ENCODE peak calls at places on chromosomes 11 and 22, in seven cellular contexts. One of them, this sample, is unnamed.

GRCh38 chr22:25762147-25762546 is 20.2 kb downstream of the MYO18B start:
- DNase-seq in WTC11: no peak
- DNase-seq in H1: no peak
- DNase-seq in HCT116: no peak
- DNase-seq in HEK293T: no peak
- DNase-seq in GM12878: no peak
- DNase-seq in HepG2: peak; percentile 43
- DNase-seq in this sample: peak; percentile 76

GRCh38 chr11:9851366-9851765 is 187.5 kb downstream of the SWAP70 start:
- DNase-seq in WTC11: no peak
- DNase-seq in H1: no peak
- DNase-seq in HCT116: no peak
- DNase-seq in HEK293T: no peak
- DNase-seq in GM12878: no peak
- DNase-seq in HepG2: no peak
- DNase-seq in this sample: no peak

GRCh38 chr11:44755553-44756505 is 29.1 kb downstream of the TSPAN18 start:
- DNase-seq in WTC11: no peak
- DNase-seq in H1: no peak
- DNase-seq in HCT116: no peak
- DNase-seq in HEK293T: no peak
- DNase-seq in GM12878: no peak
- DNase-seq in HepG2: no peak
- DNase-seq in this sample: no peak

GRCh38 chr22:22037740-22038139 is 55.2 kb upstream of the TOP3B start:
- DNase-seq in WTC11: no peak
- DNase-seq in H1: no peak
- DNase-seq in HCT116: no peak
- DNase-seq in HEK293T: peak; percentile 42
- DNase-seq in GM12878: no peak
- DNase-seq in HepG2: peak; percentile 12
- DNase-seq in this sample: peak; percentile 93

GRCh38 chr11:79762271-79762935 is 321.6 kb upstream of the TENM4 start:
- DNase-seq in WTC11: no peak
- DNase-seq in H1: no peak
- DNase-seq in HCT116: no peak
- DNase-seq in HEK293T: no peak
- DNase-seq in GM12878: no peak
- DNase-seq in HepG2: peak; percentile 1
- DNase-seq in this sample: no peak

GRCh38 chr11:120517390-120518315 is 6.1 kb downstream of the GRIK4 start:
- DNase-seq in WTC11: no peak
- DNase-seq in H1: no peak
- DNase-seq in HCT116: no peak
- DNase-seq in HEK293T: no peak
- DNase-seq in GM12878: no peak
- DNase-seq in HepG2: no peak
- DNase-seq in this sample: no peak

GRCh38 chr22:36237462-36238347 is 1.6 kb downstream of the APOL2 start:
- DNase-seq in WTC11: no peak
- DNase-seq in H1: no peak
- DNase-seq in HCT116: no peak
- DNase-seq in HEK293T: no peak
- DNase-seq in GM12878: no peak
- DNase-seq in HepG2: no peak
- DNase-seq in this sample: no peak

GRCh38 chr22:46287873-46288751 is 8.6 kb upstream of the GTSE1 start:
- DNase-seq in WTC11: no peak
- DNase-seq in H1: no peak
- DNase-seq in HCT116: no peak
- DNase-seq in HEK293T: no peak
- DNase-seq in GM12878: peak; percentile 38
- DNase-seq in HepG2: no peak
- DNase-seq in this sample: no peak

GRCh38 chr11:76047231-76047630 is 159.1 kb downstream of the WNT11 start:
- DNase-seq in WTC11: no peak
- DNase-seq in H1: no peak
- DNase-seq in HCT116: no peak
- DNase-seq in HEK293T: no peak
- DNase-seq in GM12878: no peak
- DNase-seq in HepG2: no peak
- DNase-seq in this sample: no peak

GRCh38 chr11:76051937-76052336 is 154.4 kb downstream of the WNT11 start:
- DNase-seq in WTC11: no peak
- DNase-seq in H1: no peak
- DNase-seq in HCT116: no peak
- DNase-seq in HEK293T: no peak
- DNase-seq in GM12878: no peak
- DNase-seq in HepG2: peak; percentile 12
- DNase-seq in this sample: no peak

GRCh38 chr11:76049506-76049905 is 156.8 kb downstream of the WNT11 start:
- DNase-seq in WTC11: no peak
- DNase-seq in H1: no peak
- DNase-seq in HCT116: no peak
- DNase-seq in HEK293T: no peak
- DNase-seq in GM12878: no peak
- DNase-seq in HepG2: no peak
- DNase-seq in this sample: no peak

GRCh38 chr11:76047766-76048165 is 158.5 kb downstream of the WNT11 start:
- DNase-seq in WTC11: no peak
- DNase-seq in H1: no peak
- DNase-seq in HCT116: no peak
- DNase-seq in HEK293T: no peak
- DNase-seq in GM12878: no peak
- DNase-seq in HepG2: no peak
- DNase-seq in this sample: no peak

GRCh38 chr11:76048763-76049162 is 157.5 kb downstream of the WNT11 start:
- DNase-seq in WTC11: peak; percentile 25
- DNase-seq in H1: no peak
- DNase-seq in HCT116: peak; percentile 13
- DNase-seq in HEK293T: no peak
- DNase-seq in GM12878: no peak
- DNase-seq in HepG2: no peak
- DNase-seq in this sample: peak; percentile 54
- TF ChIP-seq SP1 in WTC11: no peak
- TF ChIP-seq SP1 in H1: no peak
- TF ChIP-seq SP1 in HCT116: no peak
- TF ChIP-seq SP1 in HEK293T: no peak
- TF ChIP-seq SP1 in GM12878: no peak
- TF ChIP-seq SP1 in HepG2: no peak
- TF ChIP-seq SP1 in this sample: no peak

GRCh38 chr22:43739851-43740250 is 72.3 kb downstream of the EFCAB6 start:
- DNase-seq in WTC11: no peak
- DNase-seq in H1: no peak
- DNase-seq in HCT116: no peak
- DNase-seq in HEK293T: no peak
- DNase-seq in GM12878: no peak
- DNase-seq in HepG2: no peak
- DNase-seq in this sample: no peak

GRCh38 chr22:43743131-43743530 is 69.0 kb downstream of the EFCAB6 start:
- DNase-seq in WTC11: peak; percentile 73
- DNase-seq in H1: peak; percentile 78
- DNase-seq in HCT116: no peak
- DNase-seq in HEK293T: peak; percentile 59
- DNase-seq in GM12878: no peak
- DNase-seq in HepG2: no peak
- DNase-seq in this sample: peak; percentile 9

GRCh38 chr22:43742551-43742950 is 69.6 kb downstream of the EFCAB6 start:
- DNase-seq in WTC11: no peak
- DNase-seq in H1: no peak
- DNase-seq in HCT116: no peak
- DNase-seq in HEK293T: no peak
- DNase-seq in GM12878: no peak
- DNase-seq in HepG2: no peak
- DNase-seq in this sample: no peak

GRCh38 chr22:43743929-43744643 is 68.0 kb downstream of the EFCAB6 start:
- DNase-seq in WTC11: no peak
- DNase-seq in H1: no peak
- DNase-seq in HCT116: no peak
- DNase-seq in HEK293T: no peak
- DNase-seq in GM12878: no peak
- DNase-seq in HepG2: no peak
- DNase-seq in this sample: no peak

GRCh38 chr22:43740587-43741270 is 71.4 kb downstream of the EFCAB6 start:
- DNase-seq in WTC11: no peak
- DNase-seq in H1: no peak
- DNase-seq in HCT116: no peak
- DNase-seq in HEK293T: no peak
- DNase-seq in GM12878: no peak
- DNase-seq in HepG2: no peak
- DNase-seq in this sample: no peak
- TF ChIP-seq SP1 in WTC11: no peak
- TF ChIP-seq SP1 in H1: no peak
- TF ChIP-seq SP1 in HCT116: no peak
- TF ChIP-seq SP1 in HEK293T: no peak
- TF ChIP-seq SP1 in GM12878: no peak
- TF ChIP-seq SP1 in HepG2: no peak
- TF ChIP-seq SP1 in this sample: no peak

GRCh38 chr11:67644042-67644441 is 4.5 kb upstream of the TBX10 start:
- DNase-seq in WTC11: peak; percentile 22
- DNase-seq in H1: peak; percentile 45
- DNase-seq in HCT116: peak; percentile 16
- DNase-seq in HEK293T: no peak
- DNase-seq in GM12878: no peak
- DNase-seq in HepG2: peak; percentile 43
- DNase-seq in this sample: peak; percentile 54

GRCh38 chr11:67644472-67645418 is 5.2 kb upstream of the TBX10 start:
- DNase-seq in WTC11: peak; percentile 62
- DNase-seq in H1: peak; percentile 56
- DNase-seq in HCT116: no peak
- DNase-seq in HEK293T: no peak
- DNase-seq in GM12878: no peak
- DNase-seq in HepG2: no peak
- DNase-seq in this sample: peak; percentile 64

GRCh38 chr11:67647471-67647870 is 3.1 kb downstream of the ACY3 start:
- DNase-seq in WTC11: peak; percentile 8
- DNase-seq in H1: no peak
- DNase-seq in HCT116: no peak
- DNase-seq in HEK293T: no peak
- DNase-seq in GM12878: no peak
- DNase-seq in HepG2: no peak
- DNase-seq in this sample: no peak

GRCh38 chr11:67646535-67647336 is 3.8 kb downstream of the ACY3 start:
- DNase-seq in WTC11: no peak
- DNase-seq in H1: no peak
- DNase-seq in HCT116: no peak
- DNase-seq in HEK293T: no peak
- DNase-seq in GM12878: peak; percentile 70
- DNase-seq in HepG2: no peak
- DNase-seq in this sample: no peak

GRCh38 chr11:67645521-67646457 is 4.7 kb downstream of the ACY3 start:
- DNase-seq in WTC11: peak; percentile 68
- DNase-seq in H1: peak; percentile 56
- DNase-seq in HCT116: no peak
- DNase-seq in HEK293T: no peak
- DNase-seq in GM12878: no peak
- DNase-seq in HepG2: no peak
- DNase-seq in this sample: no peak
- TF ChIP-seq SP1 in WTC11: no peak
- TF ChIP-seq SP1 in H1: no peak
- TF ChIP-seq SP1 in HCT116: no peak
- TF ChIP-seq SP1 in HEK293T: no peak
- TF ChIP-seq SP1 in GM12878: no peak
- TF ChIP-seq SP1 in HepG2: no peak
- TF ChIP-seq SP1 in this sample: no peak

GRCh38 chr11:102385053-102385976 is 38.3 kb downstream of the BIRC2 start:
- DNase-seq in WTC11: no peak
- DNase-seq in H1: no peak
- DNase-seq in HCT116: no peak
- DNase-seq in HEK293T: no peak
- DNase-seq in GM12878: no peak
- DNase-seq in HepG2: no peak
- DNase-seq in this sample: no peak
- TF ChIP-seq SP1 in WTC11: no peak
- TF ChIP-seq SP1 in H1: no peak
- TF ChIP-seq SP1 in HCT116: no peak
- TF ChIP-seq SP1 in HEK293T: no peak
- TF ChIP-seq SP1 in GM12878: no peak
- TF ChIP-seq SP1 in HepG2: no peak
- TF ChIP-seq SP1 in this sample: peak; percentile 38

DNA sequence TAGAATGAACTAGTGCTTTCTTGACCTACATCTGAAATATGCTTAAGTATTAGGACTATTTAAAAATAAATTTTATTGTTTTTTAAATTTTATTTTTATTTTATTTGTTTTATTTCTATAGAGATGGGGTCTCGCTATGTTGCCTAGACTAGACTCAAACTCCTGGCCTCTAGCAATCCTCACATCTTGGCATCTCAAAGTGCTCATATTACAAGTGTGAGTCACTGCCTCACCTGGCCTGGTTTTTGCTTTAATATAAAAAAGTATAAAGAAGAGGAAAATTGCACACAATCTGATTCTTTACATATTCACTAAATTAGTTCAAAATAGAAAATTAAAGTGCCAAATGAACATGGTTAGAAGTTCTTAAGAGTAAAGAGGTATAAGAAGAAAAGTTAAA is 37.5 kb downstream of the HEPHL1 start:
- DNase-seq in WTC11: no peak
- DNase-seq in H1: no peak
- DNase-seq in HCT116: no peak
- DNase-seq in HEK293T: no peak
- DNase-seq in GM12878: no peak
- DNase-seq in HepG2: no peak
- DNase-seq in this sample: no peak
- TF ChIP-seq SP1 in WTC11: no peak
- TF ChIP-seq SP1 in H1: no peak
- TF ChIP-seq SP1 in HCT116: no peak
- TF ChIP-seq SP1 in HEK293T: no peak
- TF ChIP-seq SP1 in GM12878: no peak
- TF ChIP-seq SP1 in HepG2: no peak
- TF ChIP-seq SP1 in this sample: no peak